ENCODE peak calls at places on chromosomes 1 and 21, in eight cellular contexts. T is left cardiac atrium; Z is activated CD8-positive, alpha-beta T cell treated with anti-CD3 and anti-CD28 coated beads, Interleukin-2, amount 10 ng/mL, durations not matched to agents 7 days and 5 days; B is tibial artery; W is CD8-positive, alpha-beta T cell; K is left kidney; D is AG08396; R is RPMI7951. M is an unnamed sample.

GRCh38 chr1:111649648-111650047 is 30.1 kb downstream of the RAP1A start:
- DNase-seq in K (peak; percentile 48), T (no peak), D (no peak), B (no peak), R (no peak), W (no peak), Z (no peak), M (no peak)

GRCh38 chr1:11126544-11126943 is 26.9 kb upstream of the EXOSC10 start:
- DNase-seq in Z (no peak), B (no peak), W (no peak), T (no peak), R (no peak), D (no peak), K (no peak), M (no peak)

GRCh38 chr1:196361112-196361714 is 247.0 kb downstream of the KCNT2 start:
- DNase-seq in B (no peak), D (peak; percentile 1), R (no peak), W (no peak), T (no peak), Z (no peak), K (no peak), M (no peak)

GRCh38 chr1:55286851-55287602 is 71.9 kb upstream of the USP24 start:
- DNase-seq in Z (no peak), D (no peak), W (no peak), K (no peak), B (no peak), T (no peak), R (no peak), M (peak; percentile 49)

GRCh38 chr1:93749487-93749886 is 67.8 kb upstream of the BCAR3 start:
- DNase-seq in W (no peak), D (no peak), T (no peak), R (no peak), B (no peak), K (no peak), Z (no peak), M (no peak)

GRCh38 chr21:39386194-39386593 is 37.3 kb upstream of the HMGN1 start:
- DNase-seq in W (no peak), D (no peak), Z (no peak), B (no peak), R (peak; percentile 64), T (peak; percentile 27), K (no peak), M (peak; percentile 84)

GRCh38 chr1:45009956-45010854 is 919 bp downstream of the HECTD3 start:
- DNase-seq in Z (peak; percentile 40), R (no peak), W (no peak), D (peak; percentile 38), K (peak; percentile 44), T (peak; percentile 32), B (no peak), M (peak; percentile 28)

GRCh38 chr1:230910755-230911117 is 42.4 kb upstream of the C1orf198 start:
- DNase-seq in T (no peak), B (no peak), W (no peak), Z (no peak), R (no peak), D (no peak), K (peak; percentile 37), M (no peak)

GRCh38 chr1:114488739-114489138 is 22.3 kb downstream of the TRIM33 start:
- DNase-seq in D (no peak), B (no peak), T (no peak), K (no peak), W (no peak), Z (no peak), R (no peak), M (no peak)

GRCh38 chr1:109115685-109116084 is 1.8 kb downstream of the ELAPOR1 start:
- DNase-seq in T (no peak), R (no peak), D (no peak), Z (no peak), W (no peak), K (no peak), B (no peak), M (no peak)